ENCODE peak calls at places on chromosomes 7 and 10, in nine cellular contexts. One of them, this sample, is unnamed.

GRCh38 chr7:33471636-33472242 is 342.4 kb downstream of the BBS9 start:
- DNase-seq in lower lobe of right lung: no peak
- DNase-seq in SJSA1: no peak
- DNase-seq in cortex of kidney: no peak
- DNase-seq in GM13977: peak; percentile 6
- DNase-seq in fibroblast of villous mesenchyme: no peak
- DNase-seq in CD14-positive monocyte: no peak
- DNase-seq in NCI-H460: no peak
- DNase-seq in activated T-helper 1 cell treated with Interleukin-2 at 50 U/mL for 16 hours: no peak
- DNase-seq in this sample: no peak

GRCh38 chr10:15589109-15589508 is 130.6 kb downstream of the ITGA8 start:
- DNase-seq in SJSA1: peak; percentile 30
- DNase-seq in cortex of kidney: no peak
- DNase-seq in NCI-H460: no peak
- DNase-seq in CD14-positive monocyte: no peak
- DNase-seq in fibroblast of villous mesenchyme: peak; percentile 9
- DNase-seq in activated T-helper 1 cell treated with Interleukin-2 at 50 U/mL for 16 hours: no peak
- DNase-seq in lower lobe of right lung: no peak
- DNase-seq in GM13977: no peak
- DNase-seq in this sample: no peak

GRCh38 chr7:38178695-38179344 is 775 bp downstream of the STARD3NL start:
- DNase-seq in GM13977: peak; percentile 55
- DNase-seq in SJSA1: no peak
- DNase-seq in CD14-positive monocyte: no peak
- DNase-seq in NCI-H460: peak; percentile 13
- DNase-seq in activated T-helper 1 cell treated with Interleukin-2 at 50 U/mL for 16 hours: no peak
- DNase-seq in fibroblast of villous mesenchyme: peak; percentile 47
- DNase-seq in lower lobe of right lung: no peak
- DNase-seq in cortex of kidney: no peak
- DNase-seq in this sample: no peak

GRCh38 chr10:58956926-58957325 is 219.5 kb upstream of the PHYHIPL start:
- DNase-seq in activated T-helper 1 cell treated with Interleukin-2 at 50 U/mL for 16 hours: no peak
- DNase-seq in cortex of kidney: no peak
- DNase-seq in lower lobe of right lung: no peak
- DNase-seq in GM13977: no peak
- DNase-seq in NCI-H460: no peak
- DNase-seq in CD14-positive monocyte: no peak
- DNase-seq in SJSA1: no peak
- DNase-seq in fibroblast of villous mesenchyme: no peak
- DNase-seq in this sample: no peak

GRCh38 chr7:91571601-91572000 is 307.4 kb downstream of the FZD1 start:
- DNase-seq in CD14-positive monocyte: no peak
- DNase-seq in cortex of kidney: no peak
- DNase-seq in SJSA1: no peak
- DNase-seq in lower lobe of right lung: no peak
- DNase-seq in NCI-H460: no peak
- DNase-seq in fibroblast of villous mesenchyme: no peak
- DNase-seq in GM13977: no peak
- DNase-seq in activated T-helper 1 cell treated with Interleukin-2 at 50 U/mL for 16 hours: no peak
- DNase-seq in this sample: no peak

GRCh38 chr10:109978481-109978880 is 29.3 kb upstream of the ADD3 start:
- DNase-seq in activated T-helper 1 cell treated with Interleukin-2 at 50 U/mL for 16 hours: peak; percentile 26
- DNase-seq in NCI-H460: peak; percentile 48
- DNase-seq in lower lobe of right lung: no peak
- DNase-seq in fibroblast of villous mesenchyme: peak; percentile 62
- DNase-seq in SJSA1: peak; percentile 84
- DNase-seq in GM13977: peak; percentile 43
- DNase-seq in cortex of kidney: no peak
- DNase-seq in CD14-positive monocyte: peak; percentile 56
- DNase-seq in this sample: no peak

GRCh38 chr7:44177570-44178131 is 11.6 kb downstream of the GCK start:
- DNase-seq in cortex of kidney: no peak
- DNase-seq in CD14-positive monocyte: no peak
- DNase-seq in activated T-helper 1 cell treated with Interleukin-2 at 50 U/mL for 16 hours: no peak
- DNase-seq in lower lobe of right lung: no peak
- DNase-seq in SJSA1: peak; percentile 46
- DNase-seq in fibroblast of villous mesenchyme: no peak
- DNase-seq in GM13977: no peak
- DNase-seq in NCI-H460: no peak
- DNase-seq in this sample: no peak

GRCh38 chr7:93890041-93890463 is 501 bp downstream of the TFPI2 start:
- DNase-seq in fibroblast of villous mesenchyme: peak; percentile 79
- DNase-seq in SJSA1: peak; percentile 54
- DNase-seq in cortex of kidney: no peak
- DNase-seq in CD14-positive monocyte: no peak
- DNase-seq in GM13977: no peak
- DNase-seq in lower lobe of right lung: peak; percentile 43
- DNase-seq in activated T-helper 1 cell treated with Interleukin-2 at 50 U/mL for 16 hours: no peak
- DNase-seq in NCI-H460: no peak
- DNase-seq in this sample: no peak

GRCh38 chr7:143434660-143435059 is 8.6 kb upstream of the TAS2R60 start:
- DNase-seq in NCI-H460: peak; percentile 17
- DNase-seq in SJSA1: no peak
- DNase-seq in lower lobe of right lung: no peak
- DNase-seq in cortex of kidney: no peak
- DNase-seq in activated T-helper 1 cell treated with Interleukin-2 at 50 U/mL for 16 hours: no peak
- DNase-seq in CD14-positive monocyte: no peak
- DNase-seq in fibroblast of villous mesenchyme: no peak
- DNase-seq in GM13977: no peak
- DNase-seq in this sample: no peak

GRCh38 chr7:80401708-80402107 is 110.2 kb downstream of the GNAT3 start:
- DNase-seq in cortex of kidney: no peak
- DNase-seq in NCI-H460: no peak
- DNase-seq in GM13977: no peak
- DNase-seq in lower lobe of right lung: no peak
- DNase-seq in CD14-positive monocyte: no peak
- DNase-seq in activated T-helper 1 cell treated with Interleukin-2 at 50 U/mL for 16 hours: no peak
- DNase-seq in fibroblast of villous mesenchyme: no peak
- DNase-seq in SJSA1: no peak
- DNase-seq in this sample: no peak

GRCh38 chr10:80260295-80261243 is 28.9 kb downstream of the MAT1A start:
- DNase-seq in lower lobe of right lung: no peak
- DNase-seq in cortex of kidney: no peak
- DNase-seq in GM13977: peak; percentile 55
- DNase-seq in SJSA1: peak; percentile 28
- DNase-seq in activated T-helper 1 cell treated with Interleukin-2 at 50 U/mL for 16 hours: no peak
- DNase-seq in fibroblast of villous mesenchyme: peak; percentile 15
- DNase-seq in NCI-H460: peak; percentile 26
- DNase-seq in CD14-positive monocyte: no peak
- DNase-seq in this sample: no peak

GRCh38 chr10:18822156-18822555 is 162.9 kb downstream of the ARL5B start:
- DNase-seq in fibroblast of villous mesenchyme: peak; percentile 19
- DNase-seq in CD14-positive monocyte: no peak
- DNase-seq in NCI-H460: peak; percentile 11
- DNase-seq in SJSA1: no peak
- DNase-seq in lower lobe of right lung: no peak
- DNase-seq in GM13977: no peak
- DNase-seq in cortex of kidney: no peak
- DNase-seq in activated T-helper 1 cell treated with Interleukin-2 at 50 U/mL for 16 hours: no peak
- DNase-seq in this sample: no peak

GRCh38 chr10:44715081-44715480 is 196.1 kb upstream of the TMEM72 start:
- DNase-seq in activated T-helper 1 cell treated with Interleukin-2 at 50 U/mL for 16 hours: no peak
- DNase-seq in GM13977: no peak
- DNase-seq in CD14-positive monocyte: no peak
- DNase-seq in lower lobe of right lung: no peak
- DNase-seq in SJSA1: no peak
- DNase-seq in NCI-H460: no peak
- DNase-seq in cortex of kidney: no peak
- DNase-seq in fibroblast of villous mesenchyme: no peak
- DNase-seq in this sample: no peak

GRCh38 chr7:151313857-151314256 is 27.8 kb upstream of the NUB1 start:
- DNase-seq in CD14-positive monocyte: no peak
- DNase-seq in GM13977: no peak
- DNase-seq in cortex of kidney: no peak
- DNase-seq in fibroblast of villous mesenchyme: peak; percentile 12
- DNase-seq in NCI-H460: no peak
- DNase-seq in activated T-helper 1 cell treated with Interleukin-2 at 50 U/mL for 16 hours: no peak
- DNase-seq in SJSA1: no peak
- DNase-seq in lower lobe of right lung: no peak
- DNase-seq in this sample: no peak

GRCh38 chr7:36878288-36878687 is 154.0 kb upstream of the AOAH start:
- DNase-seq in CD14-positive monocyte: no peak
- DNase-seq in NCI-H460: no peak
- DNase-seq in GM13977: no peak
- DNase-seq in cortex of kidney: no peak
- DNase-seq in SJSA1: no peak
- DNase-seq in fibroblast of villous mesenchyme: no peak
- DNase-seq in activated T-helper 1 cell treated with Interleukin-2 at 50 U/mL for 16 hours: no peak
- DNase-seq in lower lobe of right lung: no peak
- DNase-seq in this sample: no peak

GRCh38 chr10:71939861-71940474 is 24.2 kb upstream of the CHST3 start:
- DNase-seq in CD14-positive monocyte: no peak
- DNase-seq in fibroblast of villous mesenchyme: no peak
- DNase-seq in cortex of kidney: no peak
- DNase-seq in lower lobe of right lung: no peak
- DNase-seq in GM13977: no peak
- DNase-seq in NCI-H460: no peak
- DNase-seq in SJSA1: no peak
- DNase-seq in activated T-helper 1 cell treated with Interleukin-2 at 50 U/mL for 16 hours: no peak
- DNase-seq in this sample: peak; percentile 31

GRCh38 chr10:97684866-97685394 is 2.1 kb downstream of the AVPI1 start:
- DNase-seq in NCI-H460: no peak
- DNase-seq in activated T-helper 1 cell treated with Interleukin-2 at 50 U/mL for 16 hours: no peak
- DNase-seq in fibroblast of villous mesenchyme: peak; percentile 64
- DNase-seq in GM13977: no peak
- DNase-seq in CD14-positive monocyte: no peak
- DNase-seq in cortex of kidney: no peak
- DNase-seq in lower lobe of right lung: no peak
- DNase-seq in SJSA1: no peak
- DNase-seq in this sample: no peak

GRCh38 chr7:103549786-103550185 is 103.8 kb upstream of the SLC26A5 start:
- DNase-seq in GM13977: no peak
- DNase-seq in fibroblast of villous mesenchyme: no peak
- DNase-seq in activated T-helper 1 cell treated with Interleukin-2 at 50 U/mL for 16 hours: no peak
- DNase-seq in SJSA1: no peak
- DNase-seq in CD14-positive monocyte: no peak
- DNase-seq in cortex of kidney: no peak
- DNase-seq in lower lobe of right lung: no peak
- DNase-seq in NCI-H460: no peak
- DNase-seq in this sample: no peak

GRCh38 chr7:112212516-112213036 is 6.1 kb downstream of the ZNF277 start:
- DNase-seq in CD14-positive monocyte: no peak
- DNase-seq in cortex of kidney: no peak
- DNase-seq in SJSA1: no peak
- DNase-seq in NCI-H460: no peak
- DNase-seq in GM13977: no peak
- DNase-seq in activated T-helper 1 cell treated with Interleukin-2 at 50 U/mL for 16 hours: no peak
- DNase-seq in lower lobe of right lung: no peak
- DNase-seq in fibroblast of villous mesenchyme: no peak
- DNase-seq in this sample: no peak

GRCh38 chr7:14235056-14235455 is 245.6 kb upstream of the ETV1 start:
- DNase-seq in SJSA1: no peak
- DNase-seq in activated T-helper 1 cell treated with Interleukin-2 at 50 U/mL for 16 hours: no peak
- DNase-seq in cortex of kidney: no peak
- DNase-seq in lower lobe of right lung: no peak
- DNase-seq in NCI-H460: no peak
- DNase-seq in GM13977: no peak
- DNase-seq in CD14-positive monocyte: no peak
- DNase-seq in fibroblast of villous mesenchyme: no peak
- DNase-seq in this sample: no peak

GRCh38 chr7:135957627-135958026 is 19.5 kb downstream of the MTPN start:
- DNase-seq in SJSA1: no peak
- DNase-seq in fibroblast of villous mesenchyme: no peak
- DNase-seq in CD14-positive monocyte: no peak
- DNase-seq in lower lobe of right lung: no peak
- DNase-seq in cortex of kidney: no peak
- DNase-seq in NCI-H460: no peak
- DNase-seq in GM13977: no peak
- DNase-seq in activated T-helper 1 cell treated with Interleukin-2 at 50 U/mL for 16 hours: no peak
- DNase-seq in this sample: no peak

GRCh38 chr10:76764177-76764576 is 873.4 kb downstream of the KCNMA1 start:
- DNase-seq in NCI-H460: no peak
- DNase-seq in SJSA1: no peak
- DNase-seq in lower lobe of right lung: no peak
- DNase-seq in GM13977: no peak
- DNase-seq in activated T-helper 1 cell treated with Interleukin-2 at 50 U/mL for 16 hours: no peak
- DNase-seq in fibroblast of villous mesenchyme: no peak
- DNase-seq in cortex of kidney: no peak
- DNase-seq in CD14-positive monocyte: no peak
- DNase-seq in this sample: no peak